ENCODE peak calls at places on chromosome 4, in five cellular contexts. Q is amniotic stem cell, H is T-helper 9 cell, P is mesothelial cell of epicardium, S is head of caudate nucleus. J is an unnamed sample.
A peak's percentile ranks its signal among the peaks of the same experiment; 100 is the strongest.

GRCh38 chr4:15100994-15101695 is 98.9 kb downstream of the CPEB2 start:
- DNase-seq in Q (no peak), H (no peak), P (no peak), S (peak; percentile 59), J (no peak)

GRCh38 chr4:37693450-37694190 is 7.4 kb upstream of the RELL1 start:
- DNase-seq in Q (peak; percentile 72), H (no peak), P (no peak), S (no peak), J (no peak)

GRCh38 chr4:5969777-5970176 is 48.5 kb downstream of the C4orf50 start:
- DNase-seq in Q (no peak), H (no peak), P (no peak), S (no peak), J (no peak)

GRCh38 chr4:10926025-10926424 is 241.5 kb upstream of the CLNK start:
- DNase-seq in Q (no peak), H (no peak), P (no peak), S (no peak), J (no peak)

GRCh38 chr4:152585036-152585439 is 49.1 kb upstream of the FBXW7 start:
- DNase-seq in Q (no peak), H (no peak), P (no peak), S (no peak), J (no peak)

GRCh38 chr4:151325320-151326246 is at the start of gene SH3D19:
- DNase-seq in Q (peak; percentile 14), H (no peak), P (peak; percentile 58), S (peak; percentile 49), J (no peak)

GRCh38 chr4:112952301-112952700 is 97.2 kb upstream of the ANK2 start:
- DNase-seq in Q (no peak), H (no peak), P (no peak), S (no peak), J (no peak)

GRCh38 chr4:112029642-112030235 is 115.5 kb upstream of the FAM241A start:
- DNase-seq in Q (no peak), H (no peak), P (no peak), S (no peak), J (no peak)

GRCh38 chr4:124278477-124278876 is 434.1 kb downstream of the ANKRD50 start:
- DNase-seq in Q (no peak), H (no peak), P (no peak), S (no peak), J (no peak)

GRCh38 chr4:118154643-118155042 is 120.4 kb downstream of the NDST3 start:
- DNase-seq in Q (no peak), H (no peak), P (no peak), S (no peak), J (no peak)